ENCODE peak calls at places on chromosomes 3 and 15, in ten cellular contexts. One of them, this sample, is unnamed.

GRCh38 chr3:39115870-39116269 is 8.4 kb downstream of the TTC21A start:
- DNase-seq in AG04450: no peak
- DNase-seq in foreskin fibroblast: no peak
- DNase-seq in mammary epithelial cell: no peak
- DNase-seq in left lung: no peak
- DNase-seq in kidney: no peak
- DNase-seq in heart left ventricle: no peak
- DNase-seq in bronchial epithelial cell: no peak
- DNase-seq in AG10803: no peak
- DNase-seq in dorsolateral prefrontal cortex: no peak
- DNase-seq in this sample: no peak

GRCh38 chr3:125142418-125142778 is 70.2 kb downstream of the SLC12A8 start:
- DNase-seq in heart left ventricle: no peak
- DNase-seq in AG10803: no peak
- DNase-seq in mammary epithelial cell: no peak
- DNase-seq in bronchial epithelial cell: no peak
- DNase-seq in AG04450: no peak
- DNase-seq in left lung: no peak
- DNase-seq in foreskin fibroblast: no peak
- DNase-seq in dorsolateral prefrontal cortex: no peak
- DNase-seq in kidney: no peak
- DNase-seq in this sample: no peak

GRCh38 chr15:58459562-58459961 is 27.8 kb downstream of the LIPC start:
- DNase-seq in AG04450: no peak
- DNase-seq in AG10803: no peak
- DNase-seq in heart left ventricle: peak
- DNase-seq in left lung: peak
- DNase-seq in bronchial epithelial cell: no peak
- DNase-seq in foreskin fibroblast: no peak
- DNase-seq in dorsolateral prefrontal cortex: no peak
- DNase-seq in mammary epithelial cell: no peak
- DNase-seq in kidney: peak
- DNase-seq in this sample: no peak

GRCh38 chr15:101539492-101539891 is 50.0 kb upstream of the PCSK6 start:
- DNase-seq in AG04450: no peak
- DNase-seq in mammary epithelial cell: no peak
- DNase-seq in left lung: no peak
- DNase-seq in foreskin fibroblast: no peak
- DNase-seq in kidney: no peak
- DNase-seq in heart left ventricle: no peak
- DNase-seq in bronchial epithelial cell: no peak
- DNase-seq in dorsolateral prefrontal cortex: no peak
- DNase-seq in AG10803: no peak
- DNase-seq in this sample: no peak

GRCh38 chr3:126433496-126434263 is 39.0 kb downstream of the CFAP100 start:
- DNase-seq in kidney: peak
- DNase-seq in AG10803: no peak
- DNase-seq in heart left ventricle: peak
- DNase-seq in mammary epithelial cell: no peak
- DNase-seq in foreskin fibroblast: no peak
- DNase-seq in left lung: peak
- DNase-seq in dorsolateral prefrontal cortex: no peak
- DNase-seq in AG04450: no peak
- DNase-seq in bronchial epithelial cell: no peak
- DNase-seq in this sample: no peak

GRCh38 chr3:170829873-170830272 is 40.1 kb downstream of the RPL22L1 start:
- DNase-seq in foreskin fibroblast: no peak
- DNase-seq in dorsolateral prefrontal cortex: no peak
- DNase-seq in left lung: no peak
- DNase-seq in heart left ventricle: no peak
- DNase-seq in bronchial epithelial cell: no peak
- DNase-seq in kidney: no peak
- DNase-seq in AG10803: no peak
- DNase-seq in AG04450: no peak
- DNase-seq in mammary epithelial cell: no peak
- DNase-seq in this sample: no peak

GRCh38 chr3:56822501-56822900 is 20.8 kb upstream of the ARHGEF3 start:
- DNase-seq in AG04450: no peak
- DNase-seq in left lung: no peak
- DNase-seq in dorsolateral prefrontal cortex: no peak
- DNase-seq in kidney: no peak
- DNase-seq in foreskin fibroblast: no peak
- DNase-seq in AG10803: no peak
- DNase-seq in heart left ventricle: no peak
- DNase-seq in mammary epithelial cell: no peak
- DNase-seq in bronchial epithelial cell: peak
- DNase-seq in this sample: no peak

GRCh38 chr3:9349321-9350117 is 13.3 kb upstream of the THUMPD3 start:
- DNase-seq in AG10803: peak
- DNase-seq in left lung: no peak
- DNase-seq in dorsolateral prefrontal cortex: no peak
- DNase-seq in foreskin fibroblast: peak
- DNase-seq in bronchial epithelial cell: peak
- DNase-seq in heart left ventricle: no peak
- DNase-seq in mammary epithelial cell: peak
- DNase-seq in AG04450: no peak
- DNase-seq in kidney: no peak
- DNase-seq in this sample: no peak

GRCh38 chr15:79339588-79340314 is 28.8 kb downstream of the TMED3 start:
- DNase-seq in AG10803: peak
- DNase-seq in bronchial epithelial cell: peak
- DNase-seq in foreskin fibroblast: peak
- DNase-seq in mammary epithelial cell: peak
- DNase-seq in AG04450: peak
- DNase-seq in dorsolateral prefrontal cortex: peak
- DNase-seq in heart left ventricle: no peak
- DNase-seq in kidney: no peak
- DNase-seq in left lung: no peak
- DNase-seq in this sample: no peak

GRCh38 chr3:172561894-172562664 is 38.8 kb upstream of the TNFSF10 start:
- DNase-seq in kidney: no peak
- DNase-seq in foreskin fibroblast: no peak
- DNase-seq in AG04450: no peak
- DNase-seq in dorsolateral prefrontal cortex: no peak
- DNase-seq in bronchial epithelial cell: peak
- DNase-seq in AG10803: no peak
- DNase-seq in heart left ventricle: no peak
- DNase-seq in left lung: no peak
- DNase-seq in mammary epithelial cell: peak
- DNase-seq in this sample: no peak

GRCh38 chr15:57373882-57374276 is 2.4 kb upstream of the CGNL1 start:
- DNase-seq in kidney: no peak
- DNase-seq in mammary epithelial cell: no peak
- DNase-seq in dorsolateral prefrontal cortex: no peak
- DNase-seq in heart left ventricle: no peak
- DNase-seq in bronchial epithelial cell: no peak
- DNase-seq in AG04450: no peak
- DNase-seq in AG10803: no peak
- DNase-seq in left lung: no peak
- DNase-seq in foreskin fibroblast: no peak
- DNase-seq in this sample: no peak

GRCh38 chr15:57375827-57376694 is at the start of gene CGNL1:
- DNase-seq in heart left ventricle: peak
- DNase-seq in AG10803: no peak
- DNase-seq in mammary epithelial cell: no peak
- DNase-seq in AG04450: no peak
- DNase-seq in foreskin fibroblast: no peak
- DNase-seq in dorsolateral prefrontal cortex: no peak
- DNase-seq in kidney: peak
- DNase-seq in left lung: peak
- DNase-seq in bronchial epithelial cell: no peak
- DNase-seq in this sample: no peak

GRCh38 chr15:57377478-57377847 is 1.2 kb downstream of the CGNL1 start:
- DNase-seq in heart left ventricle: no peak
- DNase-seq in AG10803: no peak
- DNase-seq in AG04450: no peak
- DNase-seq in bronchial epithelial cell: peak
- DNase-seq in left lung: no peak
- DNase-seq in kidney: no peak
- DNase-seq in mammary epithelial cell: peak
- DNase-seq in dorsolateral prefrontal cortex: no peak
- DNase-seq in foreskin fibroblast: no peak
- DNase-seq in this sample: no peak

GRCh38 chr15:57379487-57379886 is 3.2 kb downstream of the CGNL1 start:
- DNase-seq in AG04450: no peak
- DNase-seq in AG10803: no peak
- DNase-seq in bronchial epithelial cell: no peak
- DNase-seq in dorsolateral prefrontal cortex: no peak
- DNase-seq in heart left ventricle: no peak
- DNase-seq in mammary epithelial cell: no peak
- DNase-seq in left lung: no peak
- DNase-seq in kidney: no peak
- DNase-seq in foreskin fibroblast: no peak
- DNase-seq in this sample: no peak

DNA sequence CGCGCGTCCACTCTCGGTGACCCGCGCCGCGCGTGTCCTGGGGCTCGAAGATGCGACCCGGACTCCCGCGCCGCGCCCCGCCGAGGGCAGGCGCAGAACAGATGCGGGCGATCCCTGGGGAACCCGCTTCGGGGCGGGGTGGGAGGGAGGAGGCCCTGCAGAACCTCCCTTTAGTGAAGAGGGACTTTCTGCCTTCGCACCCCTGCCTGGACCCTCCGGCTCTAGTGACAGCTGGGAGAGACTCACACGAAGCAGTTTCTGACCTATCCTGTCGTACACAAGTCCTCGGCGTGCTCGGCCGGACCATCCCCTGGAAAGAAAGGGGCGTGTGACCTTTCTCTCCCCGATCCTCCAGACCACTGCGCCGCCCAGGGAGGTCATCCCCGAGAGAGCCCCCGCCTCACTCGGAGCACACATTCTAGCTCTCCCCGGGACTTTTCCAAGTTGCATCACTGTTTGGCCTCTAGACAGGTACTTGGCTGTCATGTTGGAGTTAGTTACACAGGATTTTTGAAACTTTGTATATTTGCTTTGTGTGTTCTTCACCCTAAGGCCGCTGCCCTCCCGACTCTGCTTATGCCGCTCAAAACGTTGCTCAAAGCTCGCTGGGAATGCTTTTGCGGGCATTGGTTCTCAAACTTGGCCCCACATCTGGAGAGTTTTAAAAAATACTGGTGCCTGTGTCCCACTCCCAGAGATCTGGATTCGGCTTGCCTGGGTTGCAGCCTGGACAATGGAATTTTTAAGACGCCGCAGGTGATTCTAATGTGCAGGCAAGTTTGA is 581 bp downstream of the CGNL1 start:
- DNase-seq in AG04450: no peak
- DNase-seq in mammary epithelial cell: peak
- DNase-seq in AG10803: no peak
- DNase-seq in left lung: no peak
- DNase-seq in foreskin fibroblast: no peak
- DNase-seq in kidney: peak
- DNase-seq in dorsolateral prefrontal cortex: no peak
- DNase-seq in bronchial epithelial cell: peak
- DNase-seq in heart left ventricle: peak
- DNase-seq in this sample: no peak
- H3K4me3 ChIP-seq in AG04450: peak
- H3K4me3 ChIP-seq in mammary epithelial cell: peak
- H3K4me3 ChIP-seq in AG10803: peak
- H3K4me3 ChIP-seq in left lung: peak
- H3K4me3 ChIP-seq in foreskin fibroblast: peak
- H3K4me3 ChIP-seq in kidney: peak
- H3K4me3 ChIP-seq in dorsolateral prefrontal cortex: peak
- H3K4me3 ChIP-seq in bronchial epithelial cell: peak
- H3K4me3 ChIP-seq in heart left ventricle: peak
- H3K4me3 ChIP-seq in this sample: peak

GRCh38 chr15:35991386-35991785 is 445.4 kb upstream of the DPH6 start:
- DNase-seq in foreskin fibroblast: no peak
- DNase-seq in dorsolateral prefrontal cortex: no peak
- DNase-seq in kidney: no peak
- DNase-seq in bronchial epithelial cell: no peak
- DNase-seq in mammary epithelial cell: no peak
- DNase-seq in left lung: no peak
- DNase-seq in AG04450: no peak
- DNase-seq in heart left ventricle: no peak
- DNase-seq in AG10803: no peak
- DNase-seq in this sample: no peak
- TF ChIP-seq CTCF in foreskin fibroblast: no peak
- TF ChIP-seq CTCF in dorsolateral prefrontal cortex: no peak
- TF ChIP-seq CTCF in kidney: no peak
- TF ChIP-seq CTCF in bronchial epithelial cell: no peak
- TF ChIP-seq CTCF in mammary epithelial cell: no peak
- TF ChIP-seq CTCF in left lung: no peak
- TF ChIP-seq CTCF in AG04450: no peak
- TF ChIP-seq CTCF in heart left ventricle: no peak
- TF ChIP-seq CTCF in AG10803: no peak
- TF ChIP-seq CTCF in this sample: no peak

GRCh38 chr15:32826685-32827084 is 108.9 kb downstream of the GREM1 start:
- DNase-seq in kidney: no peak
- DNase-seq in AG10803: no peak
- DNase-seq in foreskin fibroblast: no peak
- DNase-seq in dorsolateral prefrontal cortex: no peak
- DNase-seq in AG04450: no peak
- DNase-seq in mammary epithelial cell: no peak
- DNase-seq in bronchial epithelial cell: no peak
- DNase-seq in heart left ventricle: no peak
- DNase-seq in left lung: no peak
- DNase-seq in this sample: no peak

GRCh38 chr15:32823750-32824149 is 105.9 kb downstream of the GREM1 start:
- DNase-seq in AG04450: no peak
- DNase-seq in left lung: no peak
- DNase-seq in mammary epithelial cell: no peak
- DNase-seq in kidney: no peak
- DNase-seq in foreskin fibroblast: no peak
- DNase-seq in dorsolateral prefrontal cortex: no peak
- DNase-seq in AG10803: no peak
- DNase-seq in heart left ventricle: no peak
- DNase-seq in bronchial epithelial cell: no peak
- DNase-seq in this sample: no peak

GRCh38 chr15:32822739-32823138 is 104.9 kb downstream of the GREM1 start:
- DNase-seq in heart left ventricle: no peak
- DNase-seq in mammary epithelial cell: no peak
- DNase-seq in left lung: no peak
- DNase-seq in AG10803: no peak
- DNase-seq in kidney: no peak
- DNase-seq in foreskin fibroblast: no peak
- DNase-seq in bronchial epithelial cell: no peak
- DNase-seq in dorsolateral prefrontal cortex: no peak
- DNase-seq in AG04450: no peak
- DNase-seq in this sample: no peak

GRCh38 chr15:32825219-32825618 is 107.4 kb downstream of the GREM1 start:
- DNase-seq in mammary epithelial cell: no peak
- DNase-seq in bronchial epithelial cell: no peak
- DNase-seq in AG10803: no peak
- DNase-seq in dorsolateral prefrontal cortex: no peak
- DNase-seq in foreskin fibroblast: no peak
- DNase-seq in heart left ventricle: no peak
- DNase-seq in kidney: no peak
- DNase-seq in AG04450: no peak
- DNase-seq in left lung: no peak
- DNase-seq in this sample: no peak

GRCh38 chr15:32824777-32825176 is 107.0 kb downstream of the GREM1 start:
- DNase-seq in AG10803: peak
- DNase-seq in heart left ventricle: no peak
- DNase-seq in bronchial epithelial cell: peak
- DNase-seq in kidney: no peak
- DNase-seq in AG04450: peak
- DNase-seq in left lung: no peak
- DNase-seq in mammary epithelial cell: peak
- DNase-seq in dorsolateral prefrontal cortex: no peak
- DNase-seq in foreskin fibroblast: peak
- DNase-seq in this sample: no peak
- H3K4me3 ChIP-seq in AG10803: no peak
- H3K4me3 ChIP-seq in heart left ventricle: no peak
- H3K4me3 ChIP-seq in bronchial epithelial cell: no peak
- H3K4me3 ChIP-seq in kidney: no peak
- H3K4me3 ChIP-seq in AG04450: peak
- H3K4me3 ChIP-seq in left lung: no peak
- H3K4me3 ChIP-seq in mammary epithelial cell: no peak
- H3K4me3 ChIP-seq in dorsolateral prefrontal cortex: no peak
- H3K4me3 ChIP-seq in foreskin fibroblast: no peak
- H3K4me3 ChIP-seq in this sample: no peak

GRCh38 chr15:48803877-48804276 is 7.0 kb downstream of the CEP152 start:
- DNase-seq in dorsolateral prefrontal cortex: no peak
- DNase-seq in left lung: peak
- DNase-seq in bronchial epithelial cell: no peak
- DNase-seq in heart left ventricle: no peak
- DNase-seq in kidney: no peak
- DNase-seq in AG04450: no peak
- DNase-seq in AG10803: no peak
- DNase-seq in mammary epithelial cell: no peak
- DNase-seq in foreskin fibroblast: no peak
- DNase-seq in this sample: no peak
- TF ChIP-seq CTCF in dorsolateral prefrontal cortex: no peak
- TF ChIP-seq CTCF in left lung: no peak
- TF ChIP-seq CTCF in bronchial epithelial cell: no peak
- TF ChIP-seq CTCF in heart left ventricle: no peak
- TF ChIP-seq CTCF in kidney: no peak
- TF ChIP-seq CTCF in AG04450: no peak
- TF ChIP-seq CTCF in AG10803: no peak
- TF ChIP-seq CTCF in mammary epithelial cell: no peak
- TF ChIP-seq CTCF in foreskin fibroblast: no peak
- TF ChIP-seq CTCF in this sample: no peak